ENCODE peak calls at places on chromosomes 1 and 21, in seven cellular contexts. Q is breast epithelium, O is transverse colon, C is stomach, Y is spleen, R is suprapubic skin, S is prostate gland. V is an unnamed sample.

GRCh38 chr21:26626187-26626586 is 53.1 kb upstream of the CYYR1 start:
- DNase-seq in O (no peak), Q (no peak), Y (no peak), C (no peak), R (no peak), S (no peak), V (no peak)

GRCh38 chr21:42062543-42063022 is 8.5 kb upstream of the UMODL1 start:
- DNase-seq in R (no peak), Y (peak; percentile 97), C (peak; percentile 56), S (no peak), O (peak; percentile 76), Q (no peak), V (no peak)

GRCh38 chr21:43938751-43939442 is 73.2 kb upstream of the TRAPPC10 start:
- DNase-seq in Y (peak; percentile 92), C (peak; percentile 83), O (peak; percentile 87), R (no peak), S (peak; percentile 51), Q (peak; percentile 75), V (peak; percentile 96)

GRCh38 chr1:17099941-17100340 is 19.3 kb downstream of the PADI2 start:
- DNase-seq in Y (no peak), S (no peak), R (no peak), C (no peak), O (no peak), Q (no peak), V (no peak)

GRCh38 chr1:207646891-207647290 is 2.0 kb downstream of the CR1L start:
- DNase-seq in Y (no peak), R (no peak), Q (no peak), O (no peak), C (no peak), S (no peak), V (no peak)

GRCh38 chr1:180623579-180624347 is 8.1 kb upstream of the XPR1 start:
- DNase-seq in O (no peak), Y (no peak), C (no peak), R (no peak), Q (no peak), S (no peak), V (no peak)

GRCh38 chr1:201166964-201167624 is 12.8 kb upstream of the TMEM9 start:
- DNase-seq in S (no peak), Y (no peak), Q (no peak), R (peak; percentile 31), O (no peak), C (peak; percentile 58), V (no peak)

GRCh38 chr1:35603941-35604340 is 30.8 kb downstream of the TFAP2E start:
- DNase-seq in Y (no peak), R (no peak), Q (no peak), O (no peak), S (no peak), C (no peak), V (no peak)

GRCh38 chr1:79364896-79365295 is 358.4 kb upstream of the ADGRL4 start:
- DNase-seq in Y (no peak), Q (no peak), R (no peak), O (no peak), S (no peak), C (no peak), V (no peak)

GRCh38 chr1:199691540-199691939 is 336.0 kb upstream of the NR5A2 start:
- DNase-seq in O (no peak), C (no peak), Q (no peak), S (no peak), Y (no peak), R (no peak), V (no peak)

GRCh38 chr1:154611150-154611865 is 3.3 kb upstream of the ADAR start:
- DNase-seq in R (no peak), C (no peak), S (no peak), Y (no peak), Q (no peak), O (no peak), V (peak; percentile 55)

GRCh38 chr1:157691285-157691920 is 9.2 kb downstream of the FCRL3 start:
- DNase-seq in C (no peak), Q (no peak), R (no peak), Y (no peak), S (no peak), O (no peak), V (no peak)

GRCh38 chr1:40040511-40041465 is at the start of gene CAP1:
- DNase-seq in R (peak; percentile 100), Q (peak; percentile 99), O (peak; percentile 100), Y (peak; percentile 100), C (peak; percentile 100), S (peak; percentile 99), V (peak; percentile 100)

GRCh38 chr1:25793585-25794170 is 6.3 kb upstream of the SELENON start:
- DNase-seq in R (no peak), S (no peak), Y (no peak), O (no peak), Q (no peak), C (no peak), V (no peak)

GRCh38 chr1:210250998-210251679 is 18.5 kb downstream of the SERTAD4 start:
- DNase-seq in Q (no peak), C (peak; percentile 63), S (peak; percentile 62), R (no peak), O (peak; percentile 52), Y (no peak), V (no peak)

GRCh38 chr1:176691251-176692228 is 228.6 kb downstream of the PAPPA2 start:
- DNase-seq in O (peak; percentile 44), R (no peak), C (no peak), Q (no peak), S (peak; percentile 42), Y (no peak), V (no peak)

GRCh38 chr1:239044829-239045228 is 341.5 kb upstream of the CHRM3 start:
- DNase-seq in S (no peak), R (no peak), Y (no peak), O (no peak), C (no peak), Q (no peak), V (no peak)

GRCh38 chr1:19918057-19918456 is 5.4 kb downstream of the PLA2G2E start:
- DNase-seq in C (peak; percentile 85), Q (peak; percentile 75), R (peak; percentile 88), S (peak; percentile 80), O (peak; percentile 86), Y (peak; percentile 89), V (no peak)

DNA sequence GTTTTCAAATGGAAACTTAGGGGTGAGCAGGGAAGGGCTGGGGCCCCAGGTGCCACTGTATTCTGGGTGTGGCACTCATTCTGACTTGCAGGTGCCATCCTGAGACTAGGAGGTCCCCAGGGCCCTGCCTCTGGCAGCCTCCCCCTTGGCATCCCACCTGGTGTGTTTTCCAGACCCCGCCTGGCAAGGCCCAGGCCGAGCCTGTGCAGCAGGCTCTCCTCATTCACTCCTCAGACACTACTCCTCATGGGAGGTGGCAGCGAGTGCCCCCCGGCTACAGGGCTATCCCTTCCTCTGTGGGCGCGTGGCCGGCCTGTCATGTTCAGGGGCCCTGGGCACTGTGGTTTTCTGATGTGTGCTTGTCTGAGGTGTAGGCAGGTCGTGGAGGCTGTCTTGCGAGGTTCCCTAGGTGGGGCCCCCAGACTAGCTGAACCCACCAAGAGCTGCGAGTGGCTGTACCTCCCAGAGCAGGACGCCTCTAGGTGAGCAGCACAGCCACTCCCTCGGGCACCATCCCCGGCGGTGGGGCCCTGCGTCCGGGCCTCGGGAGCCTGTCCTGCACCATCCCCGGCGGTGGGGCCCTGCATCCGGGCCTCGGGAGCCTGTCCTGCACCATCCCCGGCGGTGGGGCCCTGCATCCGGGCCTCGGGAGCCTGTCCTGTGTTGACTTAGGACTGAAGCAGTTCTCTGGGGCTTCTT is 13.2 kb downstream of the SLX9 start:
- DNase-seq in Y (peak; percentile 69), Q (no peak), C (no peak), R (no peak), O (no peak), S (no peak), V (no peak)
- TF ChIP-seq POLR2A in Y (no peak), Q (no peak), C (no peak), R (no peak), O (no peak), S (no peak), V (no peak)

GRCh38 chr1:96596226-96596625 is 125.4 kb upstream of the PTBP2 start:
- DNase-seq in Q (no peak), S (no peak), C (no peak), Y (no peak), O (no peak), R (no peak), V (no peak)
- TF ChIP-seq CTCF in Q (no peak), S (no peak), C (no peak), Y (peak; percentile 29), O (peak; percentile 35), R (no peak), V (no peak)

GRCh38 chr1:45535988-45536766 is 14.4 kb upstream of the AKR1A1 start:
- DNase-seq in Y (no peak), R (no peak), Q (no peak), C (no peak), S (no peak), O (no peak), V (no peak)
- TF ChIP-seq POLR2AphosphoS5 in Y (no peak), R (no peak), Q (no peak), C (no peak), S (no peak), O (no peak), V (no peak)

GRCh38 chr1:6102227-6102845 is 56.6 kb downstream of the KCNAB2 start:
- DNase-seq in C (no peak), R (no peak), S (no peak), Q (no peak), O (no peak), Y (peak; percentile 55), V (no peak)

GRCh38 chr1:6099787-6100765 is 54.4 kb downstream of the KCNAB2 start:
- DNase-seq in C (no peak), O (no peak), R (no peak), S (no peak), Y (peak; percentile 76), Q (no peak), V (no peak)

GRCh38 chr1:6099297-6099696 is 53.6 kb downstream of the KCNAB2 start:
- DNase-seq in Y (peak; percentile 72), Q (no peak), C (no peak), R (no peak), S (no peak), O (no peak), V (no peak)

GRCh38 chr1:6101826-6102225 is 56.1 kb downstream of the KCNAB2 start:
- DNase-seq in O (no peak), Y (peak; percentile 66), Q (no peak), C (no peak), R (no peak), S (no peak), V (no peak)

DNA sequence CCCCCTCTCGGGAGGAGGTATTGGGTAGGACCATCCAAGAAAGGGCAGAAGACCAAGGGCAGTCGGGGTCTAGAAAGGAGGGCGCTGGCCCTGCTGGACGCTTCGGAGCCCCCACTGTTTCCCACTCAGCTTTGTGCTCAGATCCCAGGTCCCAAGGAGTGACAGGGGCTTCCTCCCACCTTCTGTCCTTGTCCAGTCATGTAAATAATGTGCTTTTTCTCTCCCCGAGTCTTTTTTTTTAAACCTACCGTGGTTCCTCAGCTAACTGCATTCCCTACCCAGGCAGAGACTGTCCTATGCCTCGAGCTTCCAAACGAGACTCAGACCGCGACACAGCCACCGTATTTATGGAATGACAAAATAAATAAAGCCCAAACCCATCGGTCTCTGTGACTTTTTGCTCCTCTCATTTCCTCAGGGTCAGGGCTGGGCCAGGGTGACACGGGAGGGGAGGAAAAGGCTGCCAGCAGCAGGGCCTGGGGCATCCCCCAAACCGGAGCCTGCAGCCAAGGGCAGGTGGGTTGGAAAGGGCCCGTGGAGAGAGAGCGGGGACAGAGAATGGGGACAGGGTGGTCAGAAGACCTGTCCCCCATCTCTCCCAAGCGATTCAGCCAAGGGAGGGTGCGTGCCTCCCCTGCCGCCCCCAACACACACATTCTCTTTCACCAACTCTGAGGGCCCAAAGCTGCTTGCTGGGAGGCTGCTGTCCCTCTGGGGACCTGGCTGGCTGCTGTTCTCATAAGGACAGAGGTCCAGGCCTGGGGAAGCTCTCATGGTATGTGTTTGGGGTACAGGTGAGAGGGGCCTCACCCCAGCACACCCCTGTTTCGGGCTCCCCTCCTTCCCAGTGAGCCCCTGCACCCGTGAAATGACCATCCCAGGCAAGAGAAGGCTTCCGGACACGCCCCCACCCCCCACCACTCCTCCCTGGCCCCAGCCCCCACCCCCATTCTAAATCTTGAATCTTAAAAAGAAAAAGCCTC is 55.4 kb downstream of the KCNAB2 start:
- DNase-seq in R (no peak), O (no peak), Y (peak; percentile 68), S (no peak), Q (no peak), C (no peak), V (no peak)
- TF ChIP-seq POLR2A in R (no peak), O (no peak), Y (no peak), S (no peak), Q (no peak), C (no peak), V (no peak)

V was measured in esophagus muscularis mucosa.